ENCODE peak calls at places on chromosomes 13 and 19, in six cellular contexts. K is gastrocnemius medialis, P is aorta, G is neuronal stem cell, V is mammary epithelial cell, B is spleen. O is an unnamed sample.

GRCh38 chr13:66225071-66225470 is 1005.1 kb downstream of the PCDH9 start:
- DNase-seq in K (no peak), P (no peak), G (no peak), V (no peak), B (no peak), O (no peak)

GRCh38 chr13:113596321-113597200 is 12.0 kb downstream of the TFDP1 start:
- DNase-seq in K (no peak), P (peak; percentile 66), G (no peak), V (no peak), B (peak; percentile 65), O (no peak)

GRCh38 chr19:49665301-49666119 is at the start of the genes BCL2L12 and IRF3:
- DNase-seq in K (peak; percentile 94), P (peak; percentile 100), G (peak; percentile 94), V (peak; percentile 94), B (peak; percentile 99), O (peak; percentile 90)

GRCh38 chr13:24742294-24742693 is 21.7 kb upstream of the RNF17 start:
- DNase-seq in K (no peak), P (no peak), G (peak; percentile 17), V (peak; percentile 11), B (no peak), O (peak; percentile 61)

GRCh38 chr13:51773515-51773914 is 30.4 kb downstream of the DHRS12 start:
- DNase-seq in K (no peak), P (no peak), G (no peak), V (no peak), B (no peak), O (no peak)

GRCh38 chr13:80050252-80050651 is 290.7 kb downstream of the SPRY2 start:
- DNase-seq in K (no peak), P (no peak), G (no peak), V (no peak), B (no peak), O (no peak)

GRCh38 chr13:49308977-49309408 is 61.3 kb downstream of the CDADC1 start:
- DNase-seq in K (no peak), P (no peak), G (no peak), V (no peak), B (no peak), O (no peak)

GRCh38 chr19:50500060-50500752 is 10.8 kb downstream of the JOSD2 start:
- DNase-seq in K (peak; percentile 84), P (peak; percentile 67), G (no peak), V (no peak), B (peak; percentile 70), O (no peak)

GRCh38 chr13:79874396-79875360 is 393.7 kb downstream of the NDFIP2 start:
- DNase-seq in K (no peak), P (no peak), G (no peak), V (peak; percentile 68), B (no peak), O (peak; percentile 42)

GRCh38 chr13:84405286-84405685 is 523.0 kb upstream of the SLITRK1 start:
- DNase-seq in K (no peak), P (no peak), G (no peak), V (no peak), B (no peak), O (peak; percentile 29)

GRCh38 chr19:42284066-42284501 is 15.0 kb downstream of the CIC start:
- DNase-seq in K (peak; percentile 71), P (peak; percentile 92), G (peak; percentile 68), V (peak; percentile 69), B (peak; percentile 97), O (no peak)

GRCh38 chr13:65597839-65598818 is 1632.0 kb downstream of the PCDH9 start:
- DNase-seq in K (no peak), P (no peak), G (no peak), V (no peak), B (no peak), O (peak; percentile 5)

GRCh38 chr19:50327461-50328256 is 1.5 kb downstream of the KCNC3 start:
- DNase-seq in K (no peak), P (peak; percentile 34), G (no peak), V (no peak), B (peak; percentile 66), O (no peak)

GRCh38 chr19:2755448-2755705 is 15.6 kb upstream of the SLC39A3 start:
- DNase-seq in K (no peak), P (no peak), G (no peak), V (no peak), B (peak; percentile 54), O (no peak)

GRCh38 chr13:26760835-26761582 is 423 bp upstream of the GPR12 start:
- DNase-seq in K (no peak), P (no peak), G (no peak), V (peak; percentile 6), B (no peak), O (no peak)

GRCh38 chr13:27712421-27712820 is 79.9 kb upstream of the GSX1 start:
- DNase-seq in K (peak; percentile 10), P (no peak), G (no peak), V (no peak), B (no peak), O (peak; percentile 12)

GRCh38 chr13:22839554-22840286 is 341.1 kb upstream of the SGCG start:
- DNase-seq in K (no peak), P (no peak), G (no peak), V (no peak), B (no peak), O (no peak)

GRCh38 chr19:48495391-48495790 is 16.2 kb downstream of the LMTK3 start:
- DNase-seq in K (no peak), P (no peak), G (no peak), V (no peak), B (no peak), O (no peak)

GRCh38 chr13:23956106-23956505 is 58.8 kb upstream of the C1QTNF9B start:
- DNase-seq in K (no peak), P (no peak), G (no peak), V (peak; percentile 90), B (no peak), O (peak; percentile 91)

DNA sequence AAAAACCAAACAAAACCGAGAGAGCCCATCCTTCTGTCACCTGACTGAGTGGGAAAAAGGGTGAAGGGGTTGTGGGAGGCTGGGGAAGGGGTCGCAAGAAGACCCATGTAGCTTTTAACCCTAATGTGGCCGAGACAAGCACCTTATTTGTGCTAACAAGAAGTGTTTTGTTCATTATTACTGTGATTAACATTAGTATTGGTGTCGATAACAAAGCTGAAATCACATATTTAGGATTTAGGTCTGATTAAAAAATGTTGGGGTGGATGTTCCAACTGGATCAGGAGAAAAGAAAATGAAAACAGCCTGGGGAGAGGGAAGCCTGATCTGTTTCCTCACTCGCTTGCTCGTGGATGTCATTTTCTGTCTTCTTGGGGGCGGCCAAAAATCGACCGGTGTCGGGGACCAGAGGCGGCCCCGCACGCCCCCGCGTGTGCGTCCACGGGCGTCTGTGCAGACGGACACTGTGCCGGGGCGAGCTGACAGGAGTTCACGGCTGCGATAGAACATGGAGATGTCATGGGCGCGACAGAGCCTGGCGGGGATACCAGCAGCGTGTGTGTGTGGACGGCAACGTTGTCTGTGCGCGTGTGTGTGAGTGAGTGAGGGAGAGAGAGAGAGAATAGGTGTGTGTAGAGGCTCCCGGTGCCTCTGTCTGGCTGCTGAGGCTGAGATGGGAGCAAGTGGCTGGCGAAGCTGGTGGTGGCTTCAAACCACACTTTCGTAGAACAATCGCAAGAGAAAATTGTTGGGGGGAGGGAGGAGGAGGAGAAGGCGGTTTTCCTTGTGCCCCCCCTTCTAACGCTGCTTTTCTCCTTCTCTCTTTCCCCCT is 29.1 kb downstream of the NFIX start:
- DNase-seq in K (no peak), P (no peak), G (no peak), V (peak; percentile 50), B (no peak), O (no peak)
- H3K4me3 ChIP-seq in K (peak overlapping the region; percentile 51), P (no peak overlapping the region), G (no peak overlapping the region), V (peak overlapping the region; percentile 57), B (no peak overlapping the region), O (peak overlapping the region; percentile 30)

DNA sequence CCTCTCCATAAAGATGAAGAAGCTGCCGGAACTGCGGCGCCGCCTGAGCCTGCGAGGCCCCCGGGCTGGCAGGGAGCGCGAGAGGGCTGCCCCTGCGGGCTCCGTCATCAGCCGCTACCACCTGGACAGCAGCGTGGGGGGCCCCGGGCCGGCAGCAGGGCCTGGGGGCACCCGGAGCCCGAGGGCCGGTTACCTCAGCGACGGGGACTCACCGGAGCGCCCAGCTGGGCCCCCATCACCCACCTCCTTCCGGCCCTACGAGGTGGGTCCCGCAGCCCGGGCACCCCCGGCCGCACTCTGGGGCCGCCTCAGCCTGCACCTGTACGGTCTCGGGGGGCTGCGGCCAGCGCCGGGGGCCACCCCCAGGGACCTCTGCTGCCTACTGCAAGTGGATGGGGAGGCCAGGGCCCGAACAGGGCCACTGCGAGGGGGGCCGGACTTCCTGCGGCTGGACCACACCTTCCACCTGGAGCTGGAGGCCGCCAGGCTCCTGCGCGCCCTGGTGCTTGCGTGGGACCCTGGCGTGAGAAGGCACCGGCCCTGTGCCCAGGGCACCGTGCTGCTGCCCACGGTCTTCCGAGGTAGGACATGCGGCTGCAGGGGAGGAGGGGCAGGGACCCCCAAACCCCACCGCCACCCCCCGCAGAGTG is 2.7 kb downstream of the SYDE1 start:
- DNase-seq in K (no peak), P (peak; percentile 72), G (no peak), V (no peak), B (no peak), O (no peak)
- H3K36me3 ChIP-seq in K (no peaks in the 10 kb centered on the region), P (peaks cover 8% of the 10 kb centered on the region), G (peaks cover 58% of the 10 kb centered on the region), V (peaks cover 6% of the 10 kb centered on the region), B (peaks cover 3% of the 10 kb centered on the region), O (peaks cover 2% of the 10 kb centered on the region)

DNA sequence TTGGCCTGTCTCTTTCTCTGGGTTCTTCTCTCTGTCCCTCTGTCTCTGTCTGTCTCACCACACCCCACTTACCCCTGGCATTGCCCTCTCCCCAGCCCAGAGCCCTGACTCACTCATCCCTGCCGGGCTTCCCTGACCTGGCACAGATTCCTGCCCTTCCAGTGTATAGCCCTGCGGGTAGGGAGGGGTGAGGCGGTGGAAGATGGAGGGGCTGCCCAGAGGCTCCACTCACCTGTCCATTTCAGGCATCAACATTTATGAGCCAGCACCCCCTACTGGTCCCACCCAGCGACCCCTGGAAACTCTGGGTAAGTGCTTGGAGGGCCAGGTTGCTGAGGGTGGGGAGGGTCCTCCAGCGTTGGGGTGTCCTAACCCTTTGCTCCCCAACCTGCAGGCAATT is 1.0 kb downstream of the NCCRP1 start:
- DNase-seq in K (no peak), P (no peak), G (no peak), V (no peak), B (no peak), O (no peak)
- H3K27me3 ChIP-seq in K (peaks cover 73% of the 10 kb centered on the region), P (no peaks in the 10 kb centered on the region), G (peaks cover 26% of the 10 kb centered on the region), V (peaks cover 10% of the 10 kb centered on the region), B (peaks cover 65% of the 10 kb centered on the region), O (peaks cover 8% of the 10 kb centered on the region)

GRCh38 chr19:55081773-55082022 is 6.0 kb downstream of the EPS8L1 start:
- DNase-seq in K (no peak), P (no peak), G (no peak), V (no peak), B (no peak), O (no peak)
- H3K4me3 ChIP-seq in K (peak overlapping the region; percentile 63), P (no peak overlapping the region), G (peak overlapping the region; percentile 19), V (no peak overlapping the region), B (no peak overlapping the region), O (peak overlapping the region; percentile 49)

GRCh38 chr19:5707576-5708575 is 12.1 kb downstream of the LONP1 start:
- DNase-seq in K (no peak), P (no peak), G (no peak), V (no peak), B (no peak), O (no peak)
- H3K36me3 ChIP-seq in K (no peaks in the 10 kb centered on the region), P (peaks cover 7% of the 10 kb centered on the region), G (peaks cover 93% of the 10 kb centered on the region), V (peaks cover 30% of the 10 kb centered on the region), B (peaks cover 93% of the 10 kb centered on the region), O (peaks cover 49% of the 10 kb centered on the region)

GRCh38 chr19:47444388-47444821 is 25.1 kb upstream of the MEIS3 start:
- DNase-seq in K (no peak), P (no peak), G (peak; percentile 64), V (no peak), B (no peak), O (no peak)
- H3K27me3 ChIP-seq in K (peaks cover 71% of the 10 kb centered on the region), P (peaks cover 2% of the 10 kb centered on the region), G (peaks cover 45% of the 10 kb centered on the region), V (peaks cover 22% of the 10 kb centered on the region), B (peaks cover 73% of the 10 kb centered on the region), O (peaks cover 25% of the 10 kb centered on the region)

O was measured in bronchial epithelial cell.